ENCODE peak calls at places on chromosomes 4 and X, in five cellular contexts. E is H9, G is mesenchymal stem cell, F is H1, K is IMR-90. V is an unnamed sample.

GRCh38 chr4:138727704-138728103 is 287.9 kb upstream of the NOCT start:
- DNase-seq in E (no peak), G (no peak), F (no peak), K (peak), V (no peak)

GRCh38 chr4:127968565-127968964 is 3.4 kb downstream of the ABHD18 start:
- DNase-seq in E (no peak), G (no peak), F (no peak), K (no peak), V (no peak)

GRCh38 chr4:123785515-123785914 is 388.9 kb downstream of the SPRY1 start:
- DNase-seq in E (peak), G (peak), F (peak), K (peak), V (no peak)

GRCh38 chrX:27491397-27491796 is 28.3 kb upstream of the PPP4R3C start:
- DNase-seq in E (no peak), G (no peak), F (no peak), K (no peak), V (no peak)

GRCh38 chr4:25500626-25501318 is 123.7 kb downstream of the ANAPC4 start:
- DNase-seq in E (no peak), G (no peak), F (no peak), K (no peak), V (no peak)

GRCh38 chr4:75545526-75545925 is 10.3 kb upstream of the ODAPH start:
- DNase-seq in E (no peak), G (no peak), F (no peak), K (peak), V (no peak)

GRCh38 chr4:171644430-171645057 is 168.7 kb upstream of the GALNTL6 start:
- DNase-seq in E (peak), G (no peak), F (no peak), K (no peak), V (no peak)

GRCh38 chrX:112662559-112663427 is 16.9 kb downstream of the LHFPL1 start:
- DNase-seq in E (no peak), G (no peak), F (no peak), K (no peak), V (no peak)

GRCh38 chr4:107825072-107825789 is 499 bp downstream of the SGMS2 start:
- DNase-seq in E (peak), G (peak), F (peak), K (peak), V (peak)

GRCh38 chr4:138562544-138562961 is 320.4 kb upstream of the SLC7A11 start:
- DNase-seq in E (no peak), G (peak), F (no peak), K (peak), V (no peak)

GRCh38 chrX:111100191-111100590 is 4.2 kb downstream of the PAK3 start:
- DNase-seq in E (peak), G (peak), F (peak), K (peak), V (peak)

GRCh38 chr4:4289575-4289929 is 402 bp downstream of the LYAR start:
- DNase-seq in E (no peak), G (no peak), F (no peak), K (no peak), V (no peak)

GRCh38 chrX:471239-471638 is 84.5 kb upstream of the PPP2R3B start:
- DNase-seq in E (no peak), G (no peak), F (no peak), K (no peak), V (no peak)

GRCh38 chr4:3868146-3868840 is 102.1 kb downstream of the ADRA2C start:
- DNase-seq in E (peak), G (no peak), F (no peak), K (peak), V (peak)

GRCh38 chr4:25628441-25628840 is 27.2 kb upstream of the SLC34A2 start:
- DNase-seq in E (no peak), G (no peak), F (no peak), K (no peak), V (no peak)

GRCh38 chr4:89868999-89869589 is 25.6 kb upstream of the MMRN1 start:
- DNase-seq in E (no peak), G (peak), F (no peak), K (peak), V (no peak)

GRCh38 chrX:139203681-139204575 is 326.6 kb upstream of the F9 start:
- DNase-seq in E (no peak), G (no peak), F (peak), K (no peak), V (no peak)

GRCh38 chr4:30789219-30789671 is 69.1 kb downstream of the PCDH7 start:
- DNase-seq in E (no peak), G (no peak), F (no peak), K (no peak), V (no peak)
- H2BK15ac ChIP-seq in E (no peak), G (no peak), F (no peak), K (no peak), V (no peak)

DNA sequence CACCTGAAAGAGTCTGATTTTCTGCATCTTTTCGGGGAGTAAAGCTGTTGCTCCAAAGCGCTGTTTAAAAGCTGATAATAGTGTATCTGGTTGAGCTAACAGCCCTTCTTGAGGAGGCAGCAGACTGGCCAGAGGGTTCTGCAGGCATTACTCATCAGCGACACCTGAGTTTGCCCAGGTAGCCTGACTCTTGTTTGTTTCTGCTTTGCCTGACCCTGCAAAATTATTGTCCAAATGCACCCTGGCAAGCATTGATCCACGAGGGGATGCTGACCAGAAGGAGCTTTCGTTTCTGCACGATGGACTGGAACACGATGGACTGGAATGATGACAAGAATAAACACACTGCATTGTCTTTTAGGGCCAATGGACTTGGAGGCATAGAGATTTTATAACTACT is 6.2 kb downstream of the CD99 start:
- DNase-seq in E (no peak), G (peak), F (no peak), K (no peak), V (no peak)
- H3K27ac ChIP-seq in E (no peak), G (peak), F (no peak), K (no peak), V (no peak)

GRCh38 chrX:150694738-150695410 is 1.7 kb downstream of the MTMR1 start:
- DNase-seq in E (no peak), G (no peak), F (no peak), K (no peak), V (no peak)
- H4K91ac ChIP-seq in E (no peak), G (no peak), F (no peak), K (no peak), V (no peak)

GRCh38 chr4:86596802-86597201 is 2.7 kb downstream of the PTPN13 start:
- DNase-seq in E (no peak), G (no peak), F (no peak), K (peak), V (no peak)

GRCh38 chr4:86593726-86594558 is at the start of gene PTPN13:
- DNase-seq in E (peak), G (peak), F (peak), K (peak), V (peak)

GRCh38 chr4:86594559-86595425 is 677 bp downstream of the PTPN13 start:
- DNase-seq in E (peak), G (peak), F (peak), K (peak), V (peak)

GRCh38 chr4:86595426-86595805 is 1.3 kb downstream of the PTPN13 start:
- DNase-seq in E (no peak), G (peak), F (no peak), K (peak), V (no peak)

DNA sequence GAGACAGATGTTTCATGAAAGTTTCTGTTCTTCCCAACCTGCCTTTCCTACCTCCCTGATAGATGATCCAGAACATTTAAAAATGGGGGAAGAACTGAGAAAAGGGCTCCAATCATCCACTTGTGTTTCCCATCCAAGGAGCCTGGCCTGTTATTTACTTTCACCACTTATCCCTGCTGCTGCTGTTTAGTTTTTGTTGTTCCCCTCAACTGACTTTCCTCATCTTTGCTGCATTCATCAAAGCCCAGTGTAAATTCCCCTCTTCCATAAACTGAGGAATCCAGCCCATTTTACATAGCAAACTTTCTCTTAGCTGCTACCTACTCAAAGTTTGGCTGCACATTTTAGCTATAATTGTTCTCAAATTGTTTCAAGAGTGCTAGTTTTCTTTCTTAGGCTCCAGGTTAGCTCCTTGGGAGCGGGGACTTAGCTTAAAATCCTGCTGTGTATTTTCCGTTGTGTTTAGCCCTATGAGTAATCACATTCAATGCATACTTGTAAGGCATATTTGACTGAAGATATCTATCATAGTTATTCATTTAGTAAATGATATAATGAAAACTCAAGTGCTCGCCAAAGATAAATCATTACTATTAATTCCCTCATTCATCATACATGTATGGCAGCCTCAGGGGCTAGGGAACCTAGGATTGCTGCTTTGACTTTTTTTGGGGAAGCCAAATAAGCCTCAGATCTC is 1.4 kb upstream of the PTPN13 start:
- DNase-seq in E (no peak), G (peak), F (no peak), K (peak), V (no peak)
- H2BK15ac ChIP-seq in E (no peak), G (no peak), F (no peak), K (no peak), V (no peak)

DNA sequence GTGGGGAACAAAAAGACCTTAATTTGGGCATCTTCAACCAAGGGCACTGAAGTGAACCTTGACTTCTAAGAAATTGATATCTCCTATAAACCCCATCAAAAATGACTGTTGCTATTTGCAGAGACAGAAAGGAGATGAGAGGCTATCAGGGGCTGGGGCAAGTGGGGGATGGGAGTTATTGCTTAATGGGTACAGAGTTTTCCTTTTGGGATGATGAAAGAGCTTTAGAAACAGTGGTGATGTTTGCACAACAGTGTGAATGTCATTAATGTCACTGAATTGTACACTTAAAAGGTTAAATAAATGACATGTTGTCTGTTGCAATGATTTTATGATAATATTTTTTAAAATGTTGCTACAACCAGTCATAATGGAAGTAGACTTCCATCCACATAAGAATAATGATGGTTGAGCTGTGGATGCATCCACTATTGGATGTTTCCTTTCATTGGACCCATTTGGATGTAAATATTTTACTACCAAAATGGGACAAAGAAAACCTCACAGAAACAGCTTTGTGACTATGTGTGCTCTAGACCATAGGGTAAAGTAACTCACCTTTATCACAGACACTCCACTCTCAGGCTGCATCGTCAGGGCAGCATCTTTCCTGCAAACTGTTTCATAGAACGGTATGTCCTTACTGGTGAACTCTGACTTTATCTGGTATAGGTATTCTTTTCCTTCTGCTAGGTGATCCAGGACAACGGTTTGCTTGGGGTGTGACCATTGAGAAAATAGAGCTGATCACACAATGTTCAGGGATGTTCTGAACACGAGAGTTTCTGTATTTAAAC is 31.6 kb upstream of the FAM9A start:
- DNase-seq in E (no peak), G (no peak), F (no peak), K (no peak), V (no peak)
- H3K27ac ChIP-seq in E (no peak), G (no peak), F (no peak), K (no peak), V (no peak)

GRCh38 chrX:68693481-68694410 is 46.3 kb downstream of the STARD8 start:
- DNase-seq in E (peak), G (peak), F (peak), K (peak), V (peak)
- H4K91ac ChIP-seq in E (no peak), G (no peak), F (no peak), K (no peak), V (no peak)

DNA sequence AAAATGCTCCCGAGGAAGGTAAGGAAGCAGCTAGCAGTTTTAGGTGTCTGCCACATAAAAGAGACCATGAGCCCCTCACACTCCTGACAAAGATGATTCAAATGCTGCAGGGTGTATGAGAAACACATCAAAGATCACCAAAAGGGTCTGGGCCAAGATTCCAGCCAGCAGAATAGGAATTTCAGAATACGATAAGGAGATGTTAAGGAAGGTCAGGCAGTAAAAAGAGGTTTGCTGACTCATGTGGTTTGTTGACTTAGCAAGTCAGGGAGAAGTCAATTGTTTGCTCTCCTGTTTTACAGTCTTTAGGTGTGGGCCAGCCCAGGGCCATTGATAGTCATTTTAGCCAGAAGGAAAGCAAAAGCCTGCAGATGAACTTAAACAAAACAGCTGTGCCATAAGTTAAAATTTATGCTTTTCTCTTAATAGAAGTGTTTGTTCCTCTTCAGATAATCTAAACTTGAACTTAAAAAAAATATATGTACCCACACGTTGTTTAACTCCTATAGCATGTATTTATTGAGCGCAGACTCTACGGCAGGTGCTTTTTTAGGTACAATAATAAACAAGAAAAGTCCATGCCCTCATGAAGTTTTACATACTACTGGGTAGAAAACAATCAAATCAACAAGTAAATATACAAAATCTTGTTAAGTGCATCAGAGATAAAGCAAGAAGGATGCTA is 115.6 kb downstream of the CAMK2D start:
- DNase-seq in E (peak), G (peak), F (no peak), K (peak), V (no peak)
- H2BK15ac ChIP-seq in E (no peak), G (no peak), F (no peak), K (no peak), V (no peak)

GRCh38 chr4:144316869-144317268 is 176.4 kb upstream of the GYPA start:
- DNase-seq in E (no peak), G (no peak), F (no peak), K (no peak), V (no peak)

GRCh38 chr4:144313370-144313769 is 172.9 kb upstream of the GYPA start:
- DNase-seq in E (no peak), G (no peak), F (no peak), K (no peak), V (no peak)

GRCh38 chr4:144318797-144319196 is 178.3 kb upstream of the GYPA start:
- DNase-seq in E (no peak), G (no peak), F (no peak), K (no peak), V (no peak)
- H3K27ac ChIP-seq in E (no peak), G (no peak), F (no peak), K (no peak), V (no peak)